ENCODE peak calls at places on chromosomes 3 and 15, in five cellular contexts. One of them, this sample, is unnamed.

GRCh38 chr3:123148772-123149171 is 53.0 kb upstream of the SEC22A start:
- DNase-seq in GM12865: no peak
- DNase-seq in EH: no peak
- DNase-seq in stomach: no peak
- DNase-seq in BJ: no peak
- DNase-seq in this sample: no peak

GRCh38 chr3:42036483-42036823 is 54.7 kb upstream of the TRAK1 start:
- DNase-seq in GM12865: peak
- DNase-seq in EH: peak
- DNase-seq in stomach: no peak
- DNase-seq in BJ: peak
- DNase-seq in this sample: no peak

GRCh38 chr3:14774431-14774830 is 44.3 kb upstream of the FGD5 start:
- DNase-seq in GM12865: no peak
- DNase-seq in EH: no peak
- DNase-seq in stomach: peak
- DNase-seq in BJ: no peak
- DNase-seq in this sample: no peak

GRCh38 chr3:110744723-110745122 is 326.9 kb upstream of the NECTIN3 start:
- DNase-seq in GM12865: no peak
- DNase-seq in EH: no peak
- DNase-seq in stomach: no peak
- DNase-seq in BJ: no peak
- DNase-seq in this sample: no peak

GRCh38 chr3:27623085-27623753 is 98.9 kb downstream of the EOMES start:
- DNase-seq in GM12865: no peak
- DNase-seq in EH: peak
- DNase-seq in stomach: no peak
- DNase-seq in BJ: no peak
- DNase-seq in this sample: no peak

GRCh38 chr3:37308247-37308646 is 133.9 kb upstream of the LRRFIP2 start:
- DNase-seq in GM12865: peak
- DNase-seq in EH: peak
- DNase-seq in stomach: no peak
- DNase-seq in BJ: no peak
- DNase-seq in this sample: no peak

GRCh38 chr15:67968564-67969440 is 85.3 kb upstream of the PIAS1 start:
- DNase-seq in GM12865: no peak
- DNase-seq in EH: no peak
- DNase-seq in stomach: no peak
- DNase-seq in BJ: no peak
- DNase-seq in this sample: no peak

GRCh38 chr15:59536553-59536952 is 75.0 kb upstream of the GCNT3 start:
- DNase-seq in GM12865: no peak
- DNase-seq in EH: no peak
- DNase-seq in stomach: peak
- DNase-seq in BJ: no peak
- DNase-seq in this sample: no peak

GRCh38 chr15:69225355-69226027 is 65.1 kb downstream of the GLCE start:
- DNase-seq in GM12865: peak
- DNase-seq in EH: peak
- DNase-seq in stomach: no peak
- DNase-seq in BJ: peak
- DNase-seq in this sample: no peak

GRCh38 chr3:50656417-50657195 is 18.1 kb upstream of the DOCK3 start:
- DNase-seq in GM12865: no peak
- DNase-seq in EH: no peak
- DNase-seq in stomach: no peak
- DNase-seq in BJ: no peak
- DNase-seq in this sample: no peak

GRCh38 chr3:69724722-69725435 is 14.4 kb upstream of the MITF start:
- DNase-seq in GM12865: no peak
- DNase-seq in EH: peak
- DNase-seq in stomach: no peak
- DNase-seq in BJ: no peak
- DNase-seq in this sample: no peak

GRCh38 chr3:49639551-49639950 is 34.6 kb upstream of the APEH start:
- DNase-seq in GM12865: no peak
- DNase-seq in EH: peak
- DNase-seq in stomach: no peak
- DNase-seq in BJ: no peak
- DNase-seq in this sample: no peak

GRCh38 chr3:129040579-129041300 is 19.8 kb upstream of the GP9 start:
- DNase-seq in GM12865: no peak
- DNase-seq in EH: no peak
- DNase-seq in stomach: no peak
- DNase-seq in BJ: no peak
- DNase-seq in this sample: no peak

GRCh38 chr3:152026033-152026556 is 152.7 kb downstream of the SUCNR1 start:
- DNase-seq in GM12865: peak
- DNase-seq in EH: peak
- DNase-seq in stomach: no peak
- DNase-seq in BJ: peak
- DNase-seq in this sample: no peak

GRCh38 chr3:39346785-39347585 is 17.5 kb downstream of the CCR8 start:
- DNase-seq in GM12865: peak
- DNase-seq in EH: no peak
- DNase-seq in stomach: no peak
- DNase-seq in BJ: no peak
- DNase-seq in this sample: no peak

GRCh38 chr15:100373037-100373896 is 31.5 kb upstream of the ADAMTS17 start:
- DNase-seq in GM12865: no peak
- DNase-seq in EH: no peak
- DNase-seq in stomach: no peak
- DNase-seq in BJ: no peak
- DNase-seq in this sample: no peak

GRCh38 chr3:52892625-52893311 is 4.6 kb downstream of the STIMATE start:
- DNase-seq in GM12865: peak
- DNase-seq in EH: peak
- DNase-seq in stomach: no peak
- DNase-seq in BJ: no peak
- DNase-seq in this sample: no peak

GRCh38 chr3:63576826-63577225 is 75.6 kb upstream of the SNTN start:
- DNase-seq in GM12865: no peak
- DNase-seq in EH: no peak
- DNase-seq in stomach: no peak
- DNase-seq in BJ: no peak
- DNase-seq in this sample: no peak

GRCh38 chr3:166810741-166811445 is 569.2 kb downstream of the ZBBX start:
- DNase-seq in GM12865: no peak
- DNase-seq in EH: no peak
- DNase-seq in stomach: no peak
- DNase-seq in BJ: no peak
- DNase-seq in this sample: no peak

GRCh38 chr15:71049706-71050422 is 65.4 kb upstream of the THSD4 start:
- DNase-seq in GM12865: no peak
- DNase-seq in EH: peak
- DNase-seq in stomach: no peak
- DNase-seq in BJ: no peak
- DNase-seq in this sample: no peak

GRCh38 chr3:157120071-157120892 is 39.7 kb downstream of the CCNL1 start:
- DNase-seq in GM12865: no peak
- DNase-seq in EH: no peak
- DNase-seq in stomach: peak
- DNase-seq in BJ: no peak
- DNase-seq in this sample: no peak